ENCODE peak calls at places on chromosomes 2 and 18, in five cellular contexts. J is breast epithelium; X is body of pancreas; O is activated CD4-positive, CD25-positive, alpha-beta regulatory T cell treated with anti-CD3 and anti-CD28 coated beads, Interleukin-2, amount 50 U/mL, for 72 hours; R is gastrocnemius medialis. K is an unnamed sample.
A peak's percentile ranks its signal among the peaks of the same experiment; 100 is the strongest.

GRCh38 chr2:23703583-23704385 is 223.1 kb downstream of the ATAD2B start:
- DNase-seq in J (no peak), X (no peak), O (no peak), R (no peak), K (no peak)

GRCh38 chr18:48514786-48515185 is 24.0 kb upstream of the CTIF start:
- DNase-seq in J (no peak), X (no peak), O (no peak), R (no peak), K (no peak)

GRCh38 chr2:3759331-3759730 is 56.0 kb downstream of the DCDC2C start:
- DNase-seq in J (no peak), X (no peak), O (no peak), R (no peak), K (no peak)

GRCh38 chr2:219636941-219637841 is 9.8 kb downstream of the SLC4A3 start:
- DNase-seq in J (no peak), X (no peak), O (no peak), R (no peak), K (no peak)

GRCh38 chr2:212357606-212358005 is 181.0 kb downstream of the ERBB4 start:
- DNase-seq in J (no peak), X (no peak), O (no peak), R (no peak), K (no peak)

GRCh38 chr18:70197844-70198243 is 7.6 kb downstream of the RTTN start:
- DNase-seq in J (no peak), X (no peak), O (no peak), R (no peak), K (no peak)

GRCh38 chr2:166612214-166612613 is 118.2 kb upstream of the SCN7A start:
- DNase-seq in J (no peak), X (no peak), O (no peak), R (no peak), K (no peak)

GRCh38 chr2:157875720-157876065 is 437 bp downstream of the ACVR1 start:
- DNase-seq in J (peak; percentile 28), X (peak; percentile 65), O (peak; percentile 77), R (no peak), K (peak; percentile 25)

GRCh38 chr2:80489718-80490117 is 185.2 kb upstream of the LRRTM1 start:
- DNase-seq in J (no peak), X (no peak), O (no peak), R (no peak), K (no peak)

GRCh38 chr2:239319261-239319661 is 81.6 kb downstream of the HDAC4 start:
- DNase-seq in J (no peak), X (peak; percentile 43), O (peak; percentile 8), R (peak; percentile 87), K (no peak)

GRCh38 chr2:241926541-241927311 is 57.2 kb downstream of the RTP5 start:
- DNase-seq in J (no peak), X (peak; percentile 58), O (no peak), R (no peak), K (no peak)

GRCh38 chr18:76351961-76352581 is 143.0 kb downstream of the ZNF516 start:
- DNase-seq in J (peak; percentile 57), X (peak; percentile 27), O (no peak), R (peak; percentile 63), K (no peak)

GRCh38 chr2:70344195-70344594 is 42.3 kb upstream of the FAM136A start:
- DNase-seq in J (no peak), X (no peak), O (no peak), R (no peak), K (no peak)

GRCh38 chr2:88006912-88007439 is 9.4 kb downstream of the RNU2-63P start:
- DNase-seq in J (no peak), X (no peak), O (no peak), R (no peak), K (no peak)

GRCh38 chr2:38076250-38076709 is 329 bp upstream of the CYP1B1 start:
- DNase-seq in J (peak; percentile 75), X (peak; percentile 63), O (peak; percentile 45), R (peak; percentile 49), K (peak; percentile 81)

GRCh38 chr18:74517236-74517630 is 17.1 kb upstream of the CNDP1 start:
- DNase-seq in J (no peak), X (no peak), O (no peak), R (no peak), K (no peak)

GRCh38 chr2:224709276-224709675 is 6.9 kb downstream of the CCDC195 start:
- DNase-seq in J (no peak), X (no peak), O (no peak), R (no peak), K (no peak)

GRCh38 chr2:196798980-196799379 is 503 bp downstream of the GTF3C3 start:
- DNase-seq in J (no peak), X (no peak), O (no peak), R (no peak), K (no peak)

GRCh38 chr18:70190529-70190928 is 15.0 kb downstream of the RTTN start:
- DNase-seq in J (no peak), X (no peak), O (no peak), R (no peak), K (no peak)

GRCh38 chr2:20468549-20469500 is 22.0 kb downstream of the RHOB start:
- DNase-seq in J (no peak), X (peak; percentile 9), O (no peak), R (no peak), K (peak; percentile 8)

GRCh38 chr2:230627806-230628724 is 84.6 kb upstream of the CAB39 start:
- DNase-seq in J (no peak), X (no peak), O (no peak), R (no peak), K (no peak)

GRCh38 chr2:25259744-25260124 is 82.0 kb downstream of the DNMT3A start:
- DNase-seq in J (no peak), X (no peak), O (no peak), R (no peak), K (no peak)

GRCh38 chr2:130390460-130391057 is 34.7 kb downstream of the PTPN18 start:
- DNase-seq in J (peak; percentile 77), X (peak; percentile 68), O (no peak), R (peak; percentile 37), K (no peak)

GRCh38 chr18:9827856-9828793 is 57.6 kb upstream of the TXNDC2 start:
- DNase-seq in J (peak; percentile 72), X (no peak), O (no peak), R (peak; percentile 35), K (no peak)

GRCh38 chr18:58556333-58557012 is 72.4 kb downstream of the ALPK2 start:
- DNase-seq in J (no peak), X (no peak), O (no peak), R (peak; percentile 56), K (no peak)

GRCh38 chr18:48834421-48835011 is 116.2 kb downstream of the SMAD7 start:
- DNase-seq in J (peak; percentile 45), X (peak; percentile 28), O (peak; percentile 70), R (peak; percentile 49), K (no peak)